ENCODE peak calls at places on chromosome 6, in six cellular contexts. F is colonic mucosa, U is BE2C, J is fibroblast of mammary gland, L is body of pancreas, S is chondrocyte. N is an unnamed sample.

GRCh38 chr6:154297711-154298110 is 58.9 kb downstream of the IPCEF1 start:
- DNase-seq in F (no peak), J (no peak), L (no peak), S (no peak), U (no peak), N (no peak)

GRCh38 chr6:13916230-13916944 is 8.4 kb upstream of the RNF182 start:
- DNase-seq in L (peak; percentile 48), U (no peak), F (no peak), J (peak; percentile 33), S (no peak), N (peak; percentile 20)

GRCh38 chr6:14951704-14952103 is 294.2 kb upstream of the JARID2 start:
- DNase-seq in U (no peak), F (no peak), L (no peak), J (no peak), S (no peak), N (no peak)

GRCh38 chr6:113980937-113981554 is 10.1 kb upstream of the HDAC2 start:
- DNase-seq in L (no peak), F (no peak), J (peak; percentile 40), U (peak; percentile 56), S (no peak), N (no peak)

GRCh38 chr6:164569503-164569902 is 739.9 kb downstream of the C6orf118 start:
- DNase-seq in F (no peak), U (no peak), S (no peak), J (no peak), L (no peak), N (no peak)

GRCh38 chr6:19921821-19922220 is 84.7 kb downstream of the ID4 start:
- DNase-seq in S (no peak), F (no peak), L (no peak), U (no peak), J (no peak), N (no peak)

GRCh38 chr6:167907837-167908681 is 81.3 kb downstream of the AFDN start:
- DNase-seq in L (peak; percentile 48), S (no peak), F (peak; percentile 71), J (peak; percentile 38), U (peak; percentile 28), N (peak; percentile 32)

GRCh38 chr6:16105874-16106273 is 23.0 kb upstream of the MYLIP start:
- DNase-seq in S (no peak), U (no peak), F (no peak), L (no peak), J (peak; percentile 4), N (no peak)

GRCh38 chr6:37580164-37580955 is 80.7 kb upstream of the CCDC167 start:
- DNase-seq in L (no peak), U (no peak), J (no peak), S (no peak), F (no peak), N (no peak)

GRCh38 chr6:81834141-81834621 is 81.7 kb upstream of the TENT5A start:
- DNase-seq in U (no peak), L (peak; percentile 20), F (peak; percentile 60), S (no peak), J (peak; percentile 38), N (peak; percentile 76)

GRCh38 chr6:130906736-130907381 is 79.7 kb downstream of the SMLR1 start:
- DNase-seq in F (no peak), J (peak; percentile 79), U (no peak), S (no peak), L (no peak), N (peak; percentile 49)

GRCh38 chr6:151807513-151808330 is at the start of gene ESR1:
- DNase-seq in J (peak; percentile 76), F (no peak), S (no peak), U (no peak), L (peak; percentile 29), N (no peak)

GRCh38 chr6:167952512-167952859 is 45.0 kb upstream of the KIF25 start:
- DNase-seq in F (no peak), S (no peak), U (no peak), L (no peak), J (no peak), N (no peak)

GRCh38 chr6:117237561-117237960 is 27.8 kb upstream of the VGLL2 start:
- DNase-seq in U (no peak), L (no peak), S (no peak), F (no peak), J (peak; percentile 59), N (no peak)

GRCh38 chr6:29005183-29005885 is at the start of gene ZNF311:
- DNase-seq in S (no peak), J (peak; percentile 74), U (no peak), L (peak; percentile 66), F (peak; percentile 70), N (no peak)

GRCh38 chr6:74899416-74899815 is 306.4 kb downstream of the COL12A1 start:
- DNase-seq in F (no peak), S (no peak), U (no peak), L (no peak), J (peak; percentile 73), N (peak; percentile 57)

GRCh38 chr6:52102330-52102932 is 15.0 kb upstream of the PKHD1 start:
- DNase-seq in F (no peak), J (no peak), U (no peak), L (no peak), S (no peak), N (no peak)

GRCh38 chr6:28488916-28489365 is 26.7 kb downstream of the GPX6 start:
- DNase-seq in F (peak; percentile 25), J (peak; percentile 85), L (no peak), U (peak; percentile 69), S (no peak), N (peak; percentile 81)

GRCh38 chr6:90368601-90369000 is 72.0 kb upstream of the BACH2 start:
- DNase-seq in L (no peak), F (no peak), U (no peak), J (no peak), S (no peak), N (peak; percentile 21)

GRCh38 chr6:87241304-87241703 is 81.1 kb upstream of the SMIM8 start:
- DNase-seq in L (no peak), F (no peak), J (no peak), S (no peak), U (no peak), N (no peak)

DNA sequence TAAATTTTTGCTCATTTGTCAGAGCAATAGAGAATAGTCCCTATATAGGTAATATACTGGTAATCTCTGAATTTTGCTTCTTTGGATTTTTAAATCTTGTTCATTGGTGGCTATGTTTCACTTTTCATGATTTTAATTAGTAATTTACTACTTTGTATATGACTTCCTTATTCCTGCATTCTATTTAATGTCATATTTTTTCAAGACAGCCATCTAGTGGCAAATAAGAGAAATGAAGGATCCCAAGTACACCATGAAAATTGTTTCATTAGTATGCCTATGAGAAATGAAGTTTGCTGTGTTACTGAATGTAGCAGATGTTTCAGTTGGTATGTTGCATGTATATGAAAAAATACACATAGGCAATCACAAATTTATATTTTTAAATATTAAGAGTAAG is 82.4 kb downstream of the ZNF292 start:
- DNase-seq in F (no peak), J (peak; percentile 43), U (no peak), L (no peak), S (no peak), N (peak; percentile 21)
- TF ChIP-seq CTCF in F (peak; percentile 45), J (peak; percentile 52), U (peak; percentile 49), L (peak; percentile 56), S (peak; percentile 87), N (peak; percentile 82)

GRCh38 chr6:5606546-5606945 is 345.2 kb downstream of the FARS2 start:
- DNase-seq in J (no peak), S (no peak), F (no peak), L (no peak), U (no peak), N (no peak)

GRCh38 chr6:5610640-5611039 is 349.3 kb downstream of the FARS2 start:
- DNase-seq in L (no peak), S (no peak), F (no peak), J (no peak), U (no peak), N (no peak)
- TF ChIP-seq CTCF in L (no peak), S (peak; percentile 29), F (no peak), J (no peak), U (peak; percentile 39), N (no peak)

GRCh38 chr6:71510057-71510713 is 221.6 kb downstream of the OGFRL1 start:
- DNase-seq in L (peak; percentile 46), S (no peak), F (peak; percentile 26), J (peak; percentile 77), U (no peak), N (peak; percentile 72)
- TF ChIP-seq CTCF in L (peak; percentile 57), S (peak; percentile 91), F (no peak), J (peak; percentile 76), U (peak; percentile 18), N (peak; percentile 86)

GRCh38 chr6:139369568-139370046 is 4.8 kb downstream of the CITED2 start:
- DNase-seq in J (peak; percentile 74), S (no peak), L (peak; percentile 45), U (no peak), F (no peak), N (peak; percentile 83)

GRCh38 chr6:139370047-139370706 is 4.3 kb downstream of the CITED2 start:
- DNase-seq in S (no peak), L (peak; percentile 31), U (no peak), F (no peak), J (peak; percentile 87), N (peak; percentile 82)

GRCh38 chr6:139368661-139369060 is 5.8 kb downstream of the CITED2 start:
- DNase-seq in S (no peak), F (no peak), U (no peak), J (no peak), L (no peak), N (no peak)

GRCh38 chr6:139369068-139369467 is 5.4 kb downstream of the CITED2 start:
- DNase-seq in F (no peak), J (no peak), S (no peak), U (no peak), L (no peak), N (peak; percentile 50)

DNA sequence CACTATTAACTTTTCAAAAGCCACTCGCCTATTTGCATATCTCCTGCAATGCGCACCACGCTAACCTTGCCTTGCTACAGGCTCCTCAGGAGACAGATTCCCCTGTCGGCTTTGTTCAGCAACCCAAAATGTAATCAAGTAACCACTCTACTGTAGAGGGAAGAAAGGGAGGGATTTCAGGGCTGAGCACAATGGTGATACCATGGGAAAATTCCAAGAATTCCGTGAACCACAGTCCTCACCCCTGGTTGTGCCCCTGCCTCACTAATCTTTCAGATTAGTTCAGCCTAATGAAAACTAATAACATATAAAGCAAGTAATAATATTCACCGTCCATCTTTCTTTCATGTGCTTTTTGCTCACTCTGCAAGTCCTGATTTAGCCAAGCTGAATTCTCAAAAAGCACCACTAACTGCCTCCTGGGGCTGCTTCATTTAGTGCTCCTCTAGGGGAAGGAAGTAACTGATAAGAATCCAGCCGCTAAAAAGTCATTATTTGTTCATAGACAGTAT is 6.6 kb downstream of the CITED2 start:
- DNase-seq in S (no peak), L (no peak), F (no peak), U (no peak), J (no peak), N (no peak)
- TF ChIP-seq CTCF in S (no peak), L (no peak), F (no peak), U (no peak), J (no peak), N (no peak)